ENCODE peak calls at places on chromosomes 5 and 9, in seven cellular contexts. V, E, H, Q, Z, X and F are unnamed samples.

GRCh38 chr5:178794433-178794832 is 64.0 kb upstream of the ZNF354A start:
- DNase-seq in Q (no peak), Z (no peak), V (no peak), E (no peak), X (no peak), H (no peak), F (no peak)

GRCh38 chr9:33102551-33103210 is 26.2 kb upstream of the SMU1 start:
- DNase-seq in Q (no peak), V (no peak), E (no peak), X (no peak), H (no peak), Z (no peak), F (no peak)

GRCh38 chr5:60960591-60960990 is 15.6 kb downstream of the NDUFAF2 start:
- DNase-seq in V (peak), H (peak), E (no peak), Z (peak), X (peak), Q (no peak), F (no peak)

GRCh38 chr9:32603914-32604852 is 31.2 kb upstream of the NDUFB6 start:
- DNase-seq in H (no peak), V (no peak), X (peak), Q (no peak), Z (no peak), E (no peak), F (no peak)

GRCh38 chr5:174453690-174454089 is 270.7 kb upstream of the MSX2 start:
- DNase-seq in Z (no peak), X (peak), E (no peak), H (no peak), Q (no peak), V (no peak), F (no peak)

GRCh38 chr5:150158170-150158949 is 2.7 kb upstream of the PDGFRB start:
- DNase-seq in Z (peak), H (peak), V (no peak), E (no peak), X (no peak), Q (no peak), F (no peak)

GRCh38 chr5:138033275-138033808 is 463 bp upstream of the FAM13B start:
- DNase-seq in Z (peak), Q (no peak), V (no peak), X (peak), E (no peak), H (no peak), F (no peak)

GRCh38 chr5:175037820-175038219 is 313.4 kb downstream of the MSX2 start:
- DNase-seq in V (no peak), X (no peak), Z (no peak), Q (no peak), H (no peak), E (no peak), F (no peak)

GRCh38 chr5:132889501-132889900 is 16.0 kb downstream of the LEAP2 start:
- DNase-seq in Z (no peak), H (no peak), V (no peak), Q (no peak), X (peak), E (no peak), F (no peak)

GRCh38 chr9:93860694-93861658 is 94.2 kb downstream of the BARX1 start:
- DNase-seq in E (no peak), Q (no peak), X (no peak), H (no peak), V (no peak), Z (no peak), F (no peak)

GRCh38 chr5:4700082-4700481 is 440.0 kb upstream of the ADAMTS16 start:
- DNase-seq in Z (no peak), Q (peak), H (no peak), X (peak), V (peak), E (peak), F (peak)

GRCh38 chr9:12817702-12818101 is 42.9 kb downstream of the LURAP1L start:
- DNase-seq in V (no peak), Z (peak), E (no peak), X (no peak), Q (no peak), H (peak), F (no peak)

GRCh38 chr5:177369050-177369912 is 11.6 kb downstream of the RGS14 start:
- DNase-seq in H (no peak), E (no peak), V (peak), Q (peak), Z (peak), X (peak), F (no peak)

GRCh38 chr5:40569549-40570270 is 110.0 kb upstream of the PTGER4 start:
- DNase-seq in Z (no peak), Q (no peak), H (peak), E (no peak), X (no peak), V (no peak), F (no peak)

GRCh38 chr5:87383216-87383615 is 29.5 kb downstream of the CCNH start:
- DNase-seq in V (no peak), Q (no peak), X (no peak), H (peak), E (no peak), Z (peak), F (no peak)

GRCh38 chr5:75510417-75510835 is 1.0 kb downstream of the CERT1 start:
- DNase-seq in Z (peak), Q (no peak), H (peak), V (no peak), X (peak), E (no peak), F (no peak)

GRCh38 chr5:33657181-33657580 is 216.4 kb downstream of the TARS1 start:
- DNase-seq in Q (no peak), Z (no peak), E (no peak), X (no peak), V (no peak), H (no peak), F (no peak)

GRCh38 chr9:122445155-122445749 is 32.5 kb downstream of the OR1J1 start:
- DNase-seq in Z (peak), E (no peak), Q (no peak), X (no peak), H (peak), V (no peak), F (no peak)
- H3K18ac ChIP-seq in Z (no peak), E (no peak), Q (no peak), X (no peak), H (peak), V (no peak), F (no peak)

DNA sequence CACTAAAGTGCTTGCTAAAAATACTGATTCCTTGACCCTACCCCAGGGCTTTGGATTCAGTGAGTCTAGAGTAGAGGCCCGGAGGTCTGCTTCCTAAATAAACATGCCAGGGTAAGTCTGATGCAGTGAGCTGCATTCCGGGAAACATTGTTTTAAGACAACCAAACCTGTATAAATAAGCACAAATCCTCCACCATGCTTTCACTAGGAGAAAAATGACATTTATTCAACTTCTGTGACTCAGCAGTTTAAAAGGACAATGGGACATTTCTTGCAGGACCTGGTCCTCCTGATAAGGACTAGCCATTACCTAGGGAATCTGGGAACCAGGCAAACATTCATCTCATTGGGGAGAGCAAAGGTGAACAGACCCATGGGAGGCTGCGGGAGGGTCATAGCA is 335.3 kb downstream of the MLLT3 start:
- DNase-seq in Z (no peak), V (peak), H (peak), Q (no peak), X (no peak), E (no peak), F (no peak)
- H3K18ac ChIP-seq in Z (no peak), V (no peak), H (peak), Q (no peak), X (no peak), E (no peak), F (no peak)

GRCh38 chr9:135946392-135946994 is 14.7 kb downstream of the UBAC1 start:
- DNase-seq in E (no peak), Q (no peak), V (no peak), H (no peak), Z (no peak), X (no peak), F (no peak)
- H3K18ac ChIP-seq in E (no peak), Q (no peak), V (no peak), H (no peak), Z (no peak), X (peak), F (no peak)

DNA sequence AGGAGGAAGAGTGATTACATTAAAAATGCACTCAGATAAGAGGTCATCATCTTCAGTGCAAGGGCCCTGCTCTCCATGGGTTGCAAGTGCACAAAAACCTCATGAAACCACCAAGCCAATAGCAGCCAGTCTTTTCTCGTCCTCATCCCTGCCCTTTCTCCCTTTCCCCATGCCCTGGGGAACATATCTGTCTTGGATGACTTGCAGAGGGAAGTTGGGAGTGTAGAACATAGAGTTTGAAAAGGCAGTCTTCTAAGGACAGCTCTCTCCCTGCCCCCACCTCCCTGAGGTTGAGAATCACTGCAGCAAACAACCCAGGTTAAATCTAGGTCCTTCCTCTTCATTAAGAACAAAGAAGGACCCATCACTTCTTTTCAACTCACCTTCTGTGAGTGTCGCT is 22.0 kb downstream of the DDX31 start:
- DNase-seq in H (peak), Z (no peak), E (no peak), X (no peak), V (no peak), Q (no peak), F (no peak)
- H3K18ac ChIP-seq in H (peak), Z (peak), E (no peak), X (no peak), V (no peak), Q (no peak), F (no peak)

GRCh38 chr5:52452098-52452497 is 335.6 kb upstream of the ITGA1 start:
- DNase-seq in Q (no peak), E (no peak), H (no peak), V (no peak), X (no peak), Z (no peak), F (no peak)
- H3K18ac ChIP-seq in Q (no peak), E (no peak), H (no peak), V (no peak), X (no peak), Z (no peak), F (no peak)

DNA sequence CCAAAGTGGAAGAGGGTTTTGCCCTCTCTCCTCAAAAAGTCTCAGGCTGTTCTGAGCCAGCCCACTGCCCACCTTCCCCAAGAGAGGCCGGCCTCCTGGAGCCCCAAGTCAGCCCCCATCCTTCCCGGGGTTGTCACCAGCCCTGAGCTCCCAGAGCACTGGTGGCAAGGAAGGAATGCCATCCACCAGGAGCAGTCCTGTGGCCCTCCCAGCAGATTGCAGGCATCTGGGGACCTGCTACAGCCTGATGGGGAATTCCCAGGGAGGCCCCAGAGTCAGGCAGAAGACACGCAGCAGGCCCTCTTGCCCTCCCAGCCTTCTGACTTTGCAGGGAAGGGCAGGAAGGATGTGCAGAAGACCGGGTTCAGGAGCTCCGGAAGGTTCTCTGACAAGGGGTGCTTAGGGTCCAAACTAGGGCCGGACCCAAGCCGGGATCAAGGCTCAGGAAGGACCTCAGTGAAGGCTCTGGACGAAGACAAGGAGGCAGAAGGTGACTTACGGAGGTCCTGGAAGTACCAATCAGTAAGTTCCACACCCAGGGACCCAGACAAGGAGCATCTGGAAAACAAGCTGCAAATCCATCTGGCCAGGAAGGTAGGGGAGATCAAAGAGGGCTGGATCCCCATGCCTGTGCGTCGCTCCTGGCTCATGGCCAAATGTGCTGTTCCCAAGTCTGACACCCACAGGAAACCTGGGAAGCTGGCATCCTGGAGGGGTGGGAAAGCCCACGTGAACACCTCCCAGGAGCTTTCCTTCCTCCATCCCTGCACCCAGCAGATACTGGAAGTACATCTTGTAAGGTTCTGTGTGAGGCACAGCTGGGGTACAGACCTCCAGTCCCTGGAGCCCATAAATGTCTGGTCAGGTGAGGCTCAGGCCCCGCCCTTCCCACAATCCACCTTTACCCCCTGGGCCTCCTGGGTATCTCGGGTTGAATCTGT is 3.8 kb downstream of the SPATA31E1 start:
- DNase-seq in Z (no peak), Q (no peak), E (no peak), V (no peak), X (no peak), H (no peak), F (no peak)
- H3K18ac ChIP-seq in Z (no peak), Q (no peak), E (no peak), V (no peak), X (no peak), H (no peak), F (no peak)

DNA sequence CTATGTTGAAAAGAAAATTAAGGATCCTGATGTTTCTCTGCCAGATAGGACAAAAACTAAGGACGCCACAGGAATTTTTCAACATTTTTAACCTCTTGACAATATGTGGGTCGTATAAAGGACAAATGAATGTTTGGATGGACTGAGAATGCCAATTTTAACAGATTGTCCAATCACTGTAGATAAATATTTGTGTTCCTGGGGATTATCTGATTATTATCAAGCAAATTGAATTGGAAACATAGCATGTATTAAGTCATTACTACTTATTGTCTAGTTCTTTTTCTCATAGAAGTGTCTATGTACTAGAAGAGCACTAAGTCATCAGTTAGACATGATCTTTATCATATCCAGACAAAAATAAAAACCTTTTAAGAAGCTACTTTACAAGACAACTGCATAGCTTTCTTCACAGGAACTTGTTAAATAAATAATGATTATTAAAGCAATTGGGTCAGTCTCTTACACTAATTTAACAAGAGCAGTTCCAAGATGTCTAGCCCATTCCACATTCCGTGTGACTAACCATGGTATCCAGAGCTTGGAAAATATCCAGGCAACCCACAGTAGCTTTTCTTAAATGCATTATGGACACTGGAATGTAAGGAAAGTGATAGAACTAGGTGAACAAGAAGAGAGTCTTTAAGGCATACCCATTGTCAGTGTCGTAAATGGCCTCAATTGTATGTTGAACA is 127.5 kb upstream of the CDKN2B start:
- DNase-seq in V (no peak), H (peak), E (no peak), Q (no peak), X (peak), Z (peak), F (no peak)
- H3K18ac ChIP-seq in V (no peak), H (no peak), E (no peak), Q (no peak), X (no peak), Z (no peak), F (no peak)

GRCh38 chr9:21096172-21096900 is 18.6 kb upstream of the IFNB1 start:
- DNase-seq in Z (peak), Q (no peak), X (peak), E (no peak), V (no peak), H (peak), F (no peak)
- H3K18ac ChIP-seq in Z (peak), Q (no peak), X (peak), E (no peak), V (no peak), H (peak), F (no peak)